ENCODE peak calls at places on chromosomes 12 and 14, in nine cellular contexts. X, T, O, J, S, Y, U, M and V are unnamed samples.

GRCh38 chr12:4214912-4215861 is 58.4 kb upstream of the CCND2 start:
- DNase-seq in X (peak; percentile 79), T (peak; percentile 24), O (no peak), J (no peak), S (peak; percentile 46), Y (peak; percentile 5), U (no peak), M (no peak), V (peak; percentile 29)

GRCh38 chr12:52423035-52423434 is 11.1 kb downstream of the KRT75 start:
- DNase-seq in X (no peak), T (no peak), O (no peak), J (no peak), S (no peak), Y (no peak), U (no peak), M (no peak), V (no peak)

GRCh38 chr12:77938301-77938700 is 107.6 kb downstream of the NAV3 start:
- DNase-seq in X (no peak), T (no peak), O (no peak), J (no peak), S (no peak), Y (no peak), U (no peak), M (no peak), V (no peak)

GRCh38 chr12:4108803-4109345 is 164.7 kb upstream of the CCND2 start:
- DNase-seq in X (no peak), T (no peak), O (no peak), J (peak; percentile 42), S (no peak), Y (no peak), U (no peak), M (no peak), V (no peak)

GRCh38 chr14:85342858-85343607 is 186.9 kb upstream of the FLRT2 start:
- DNase-seq in X (no peak), T (no peak), O (peak; percentile 9), J (no peak), S (no peak), Y (peak; percentile 33), U (no peak), M (no peak), V (no peak)

GRCh38 chr14:93832076-93832475 is 43.8 kb upstream of the PRIMA1 start:
- DNase-seq in X (no peak), T (no peak), O (no peak), J (no peak), S (no peak), Y (no peak), U (no peak), M (no peak), V (no peak)

GRCh38 chr14:60195179-60195810 is 30.1 kb upstream of the DHRS7 start:
- DNase-seq in X (no peak), T (no peak), O (no peak), J (no peak), S (no peak), Y (no peak), U (no peak), M (no peak), V (no peak)

GRCh38 chr12:28122756-28123155 is 67.5 kb upstream of the CCDC91 start:
- DNase-seq in X (no peak), T (no peak), O (no peak), J (no peak), S (no peak), Y (no peak), U (no peak), M (no peak), V (no peak)

GRCh38 chr12:93751864-93752610 is 74.9 kb downstream of the CRADD start:
- DNase-seq in X (no peak), T (no peak), O (no peak), J (no peak), S (no peak), Y (peak; percentile 90), U (peak; percentile 63), M (no peak), V (no peak)

GRCh38 chr12:112992541-112993398 is 14.5 kb downstream of the OAS2 start:
- DNase-seq in X (peak; percentile 50), T (no peak), O (peak; percentile 82), J (peak; percentile 60), S (peak; percentile 72), Y (peak; percentile 81), U (peak; percentile 18), M (no peak), V (peak; percentile 19)

GRCh38 chr12:11662369-11662768 is 12.9 kb downstream of the ETV6 start:
- DNase-seq in X (no peak), T (no peak), O (no peak), J (no peak), S (no peak), Y (no peak), U (no peak), M (no peak), V (no peak)

GRCh38 chr12:123475256-123475703 is 17.3 kb downstream of the SNRNP35 start:
- DNase-seq in X (no peak), T (no peak), O (no peak), J (no peak), S (no peak), Y (no peak), U (no peak), M (no peak), V (no peak)

GRCh38 chr12:31118831-31119530 is 45.3 kb downstream of the DDX11 start:
- DNase-seq in X (no peak), T (no peak), O (no peak), J (no peak), S (peak; percentile 40), Y (peak; percentile 8), U (no peak), M (peak; percentile 64), V (no peak)

GRCh38 chr12:67111182-67111581 is 158.0 kb upstream of the CAND1 start:
- DNase-seq in X (no peak), T (no peak), O (no peak), J (no peak), S (no peak), Y (no peak), U (no peak), M (no peak), V (no peak)

GRCh38 chr14:104339829-104340228 is 201.4 kb downstream of the KIF26A start:
- DNase-seq in X (no peak), T (no peak), O (no peak), J (no peak), S (no peak), Y (no peak), U (no peak), M (no peak), V (no peak)

GRCh38 chr12:16012086-16012485 is 101.0 kb downstream of the DERA start:
- DNase-seq in X (peak; percentile 60), T (no peak), O (peak; percentile 43), J (no peak), S (peak; percentile 53), Y (peak; percentile 78), U (peak; percentile 9), M (no peak), V (no peak)

GRCh38 chr12:32906407-32907165 is 10.0 kb upstream of the PKP2 start:
- DNase-seq in X (no peak), T (no peak), O (no peak), J (no peak), S (peak; percentile 89), Y (no peak), U (no peak), M (no peak), V (no peak)

GRCh38 chr12:101697930-101698781 is 716 bp downstream of the CHPT1 start:
- DNase-seq in X (peak; percentile 71), T (no peak), O (peak; percentile 79), J (peak; percentile 20), S (peak; percentile 62), Y (peak; percentile 42), U (no peak), M (no peak), V (peak; percentile 49)

GRCh38 chr12:46160081-46160980 is 108.5 kb downstream of the SLC38A1 start:
- DNase-seq in X (peak; percentile 24), T (no peak), O (peak; percentile 60), J (peak; percentile 90), S (peak; percentile 37), Y (peak; percentile 43), U (peak; percentile 22), M (no peak), V (no peak)

GRCh38 chr12:118372541-118373495 is at the start of gene TAOK3:
- DNase-seq in X (peak; percentile 99), T (peak; percentile 97), O (peak; percentile 96), J (peak; percentile 98), S (peak; percentile 98), Y (peak; percentile 99), U (peak; percentile 96), M (peak; percentile 93), V (peak; percentile 99)

GRCh38 chr14:75826599-75826998 is 155.2 kb downstream of the TGFB3 start:
- DNase-seq in X (no peak), T (no peak), O (no peak), J (peak; percentile 74), S (no peak), Y (peak; percentile 56), U (no peak), M (no peak), V (no peak)

GRCh38 chr12:40831916-40832315 is 139.7 kb downstream of the CNTN1 start:
- DNase-seq in X (no peak), T (no peak), O (no peak), J (peak; percentile 46), S (no peak), Y (no peak), U (no peak), M (no peak), V (no peak)

GRCh38 chr14:65098586-65098985 is 3.7 kb downstream of the MAX start:
- DNase-seq in X (no peak), T (peak; percentile 4), O (peak; percentile 26), J (peak; percentile 9), S (no peak), Y (peak; percentile 69), U (no peak), M (no peak), V (no peak)

GRCh38 chr14:55372423-55372822 is 39.2 kb downstream of the ATG14 start:
- DNase-seq in X (no peak), T (no peak), O (no peak), J (no peak), S (no peak), Y (no peak), U (no peak), M (no peak), V (no peak)

GRCh38 chr14:75906680-75907280 is 75.0 kb downstream of the TGFB3 start:
- DNase-seq in X (peak; percentile 50), T (no peak), O (peak; percentile 66), J (peak; percentile 33), S (peak; percentile 86), Y (peak; percentile 84), U (no peak), M (peak; percentile 80), V (peak; percentile 35)

GRCh38 chr12:132218915-132219314 is 74.7 kb downstream of the NOC4L start:
- DNase-seq in X (no peak), T (no peak), O (peak; percentile 57), J (no peak), S (peak; percentile 41), Y (peak; percentile 14), U (no peak), M (no peak), V (no peak)

GRCh38 chr12:50564240-50564947 is 59.6 kb downstream of the DIP2B start:
- DNase-seq in X (no peak), T (no peak), O (no peak), J (no peak), S (no peak), Y (no peak), U (no peak), M (no peak), V (no peak)

GRCh38 chr14:37232907-37233481 is 35.3 kb downstream of the MIPOL1 start:
- DNase-seq in X (no peak), T (no peak), O (peak; percentile 56), J (peak; percentile 61), S (peak; percentile 51), Y (peak; percentile 77), U (peak; percentile 27), M (no peak), V (no peak)

GRCh38 chr12:47397664-47398281 is 308.1 kb downstream of the RPAP3 start:
- DNase-seq in X (no peak), T (no peak), O (peak; percentile 55), J (peak; percentile 74), S (no peak), Y (peak; percentile 89), U (no peak), M (no peak), V (peak; percentile 21)

GRCh38 chr12:81598205-81598604 is 160.9 kb downstream of the PPFIA2 start:
- DNase-seq in X (no peak), T (no peak), O (no peak), J (no peak), S (no peak), Y (peak; percentile 2), U (no peak), M (no peak), V (no peak)

GRCh38 chr12:108307006-108307405 is 32.1 kb downstream of the CMKLR1 start:
- DNase-seq in X (no peak), T (no peak), O (peak; percentile 43), J (no peak), S (no peak), Y (peak; percentile 62), U (peak; percentile 19), M (no peak), V (no peak)